ENCODE peak calls at places on chromosome 22, in six cellular contexts. V, G, S, P, H and Z are unnamed samples. For H3K36me3, the result is how much of the 10 kb centered on the place peaks cover.

GRCh38 chr22:17117890-17118289 is 3.3 kb downstream of the TMEM121B start:
- DNase-seq in H (no peak), P (no peak), S (no peak), V (no peak), G (no peak), Z (no peak)

GRCh38 chr22:27879923-27880322 is 39.1 kb downstream of the PITPNB start:
- DNase-seq in V (no peak), H (peak), P (no peak), S (no peak), G (no peak), Z (no peak)

GRCh38 chr22:20117656-20118571 is 888 bp upstream of the TRMT2A start:
- DNase-seq in G (no peak), H (peak), V (peak), S (no peak), P (no peak), Z (no peak)

GRCh38 chr22:37230673-37231405 is 13.2 kb downstream of the RAC2 start:
- DNase-seq in S (no peak), V (peak), H (no peak), P (no peak), G (no peak), Z (no peak)

GRCh38 chr22:49553076-49553475 is 274.6 kb downstream of the BRD1 start:
- DNase-seq in G (no peak), P (no peak), H (no peak), V (no peak), S (peak), Z (no peak)

GRCh38 chr22:23168381-23169031 is 11.8 kb upstream of the BCR start:
- DNase-seq in P (no peak), G (no peak), H (no peak), V (no peak), S (no peak), Z (no peak)

GRCh38 chr22:36383110-36383581 is 4.6 kb downstream of the MYH9 start:
- DNase-seq in G (no peak), H (peak), S (no peak), P (no peak), V (peak), Z (peak)

GRCh38 chr22:40029189-40029890 is 34.6 kb downstream of the FAM83F start:
- DNase-seq in V (no peak), H (no peak), S (no peak), P (no peak), G (no peak), Z (no peak)

GRCh38 chr22:37972527-37972926 is 11.8 kb downstream of the SOX10 start:
- DNase-seq in H (no peak), P (no peak), G (no peak), S (no peak), V (no peak), Z (no peak)

GRCh38 chr22:44947029-44947428 is 62.8 kb downstream of the PHF21B start:
- DNase-seq in G (no peak), H (no peak), V (no peak), P (no peak), S (no peak), Z (no peak)

GRCh38 chr22:28002181-28002700 is 83.2 kb upstream of the PITPNB start:
- DNase-seq in H (no peak), S (no peak), P (no peak), V (no peak), G (no peak), Z (no peak)

GRCh38 chr22:50304528-50305392 is 2.7 kb downstream of the PLXNB2 start:
- DNase-seq in H (peak), P (no peak), G (peak), S (peak), V (peak), Z (no peak)

GRCh38 chr22:50027639-50028537 is 15.3 kb upstream of the IL17REL start:
- DNase-seq in G (no peak), V (peak), S (peak), P (no peak), H (peak), Z (peak)

GRCh38 chr22:38572065-38572464 is 2.1 kb upstream of the DMC1 start:
- DNase-seq in H (peak), P (peak), V (peak), G (no peak), S (no peak), Z (no peak)

GRCh38 chr22:44616882-44617655 is 84.9 kb upstream of the PRR5 start:
- DNase-seq in H (no peak), P (no peak), G (no peak), S (no peak), V (no peak), Z (no peak)

GRCh38 chr22:28674121-28674563 is 5.5 kb downstream of the TTC28 start:
- DNase-seq in H (peak), G (no peak), V (no peak), S (no peak), P (no peak), Z (no peak)

GRCh38 chr22:22787805-22788459 is 99.7 kb upstream of the IGLL5 start:
- DNase-seq in S (no peak), V (peak), G (peak), P (peak), H (peak), Z (no peak)

GRCh38 chr22:38041760-38042584 is 15.2 kb upstream of the PICK1 start:
- DNase-seq in H (no peak), V (no peak), P (no peak), G (no peak), S (no peak), Z (no peak)

GRCh38 chr22:39024923-39025322 is 4.0 kb downstream of the APOBEC3D start:
- DNase-seq in S (no peak), V (no peak), H (no peak), P (no peak), G (no peak), Z (no peak)

GRCh38 chr22:49305966-49306631 is 521.6 kb downstream of the BRD1 start:
- DNase-seq in S (peak), V (peak), H (no peak), P (no peak), G (no peak), Z (no peak)

GRCh38 chr22:44823396-44823795 is 71.0 kb downstream of the ARHGAP8 start:
- DNase-seq in H (no peak), G (no peak), S (peak), P (no peak), V (no peak), Z (no peak)

GRCh38 chr22:19820880-19821522 is 33.7 kb downstream of the GNB1L start:
- DNase-seq in G (no peak), H (no peak), P (no peak), V (no peak), S (peak), Z (no peak)

DNA sequence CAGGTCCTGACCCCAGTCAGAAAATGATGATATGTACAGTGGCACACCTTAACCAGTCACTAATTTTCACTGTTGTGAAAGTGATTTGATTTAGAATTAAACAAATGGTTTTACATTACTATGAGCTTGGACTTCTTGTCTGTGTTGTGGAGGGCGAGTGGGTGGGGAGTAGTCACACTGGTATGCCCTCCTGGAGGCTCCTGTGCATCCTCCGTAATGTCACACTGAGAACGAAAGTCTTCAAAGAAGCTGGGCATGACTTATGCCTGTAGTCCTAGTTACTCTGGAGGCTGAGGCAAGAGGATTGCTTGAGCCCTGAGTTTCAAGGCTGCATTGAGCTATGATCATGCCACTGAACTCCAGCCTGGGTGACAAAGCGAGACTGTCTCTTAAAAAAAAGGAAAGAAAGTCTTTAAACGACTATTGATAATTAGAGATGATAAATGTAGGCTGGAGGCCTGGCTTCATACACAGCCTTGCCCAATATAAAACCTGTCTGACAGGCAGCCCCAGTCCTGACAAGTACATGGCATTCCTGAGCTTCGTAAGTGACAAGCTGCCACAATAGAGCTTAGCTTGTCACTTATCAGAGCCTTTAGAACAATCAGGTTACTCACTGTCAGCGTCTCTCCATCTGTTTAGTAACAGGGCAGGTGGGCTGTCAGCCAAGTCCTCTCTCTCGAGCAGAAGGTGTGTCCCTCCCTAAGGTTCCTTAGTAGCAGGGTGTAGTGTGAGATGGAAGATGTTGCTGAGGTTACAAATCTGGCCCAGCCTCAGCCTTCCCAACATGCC is 5.0 kb upstream of the LIMK2 start:
- DNase-seq in G (no peak), S (no peak), H (no peak), V (peak), P (peak), Z (no peak)
- TF ChIP-seq CTCF in G (no peak), S (no peak), H (no peak), V (no peak), P (no peak), Z (no peak)

GRCh38 chr22:21762712-21763581 is 27.4 kb upstream of the YPEL1 start:
- DNase-seq in G (no peak), P (no peak), H (no peak), V (no peak), S (no peak), Z (no peak)
- H3K36me3 ChIP-seq in G (half or more), P (half or more), H (under half), V (under half), S (half or more), Z (under half)

DNA sequence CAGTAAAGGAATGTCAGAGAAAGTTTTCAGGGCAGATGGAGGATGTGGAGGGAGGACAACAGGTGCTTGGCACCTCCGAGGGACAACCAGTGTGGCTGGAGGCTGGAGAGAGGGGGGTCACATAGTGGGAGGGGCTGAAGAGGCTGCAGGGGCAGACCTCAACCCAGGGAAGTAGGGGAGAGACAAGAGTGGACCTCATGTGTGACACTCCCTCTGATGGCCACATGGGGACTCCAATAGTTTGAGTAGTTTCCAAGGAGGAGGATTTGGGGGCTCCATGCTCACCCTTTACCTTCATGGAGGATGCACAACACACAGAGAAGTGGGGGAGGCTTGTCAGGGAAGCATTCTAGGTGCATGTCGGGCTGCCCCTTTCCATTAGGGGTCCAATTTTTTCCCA is 35.1 kb upstream of the ASPHD2 start:
- DNase-seq in P (no peak), G (no peak), V (no peak), S (no peak), H (no peak), Z (no peak)
- TF ChIP-seq CTCF in P (no peak), G (no peak), V (no peak), S (no peak), H (peak), Z (peak)

GRCh38 chr22:46110215-46110614 is 40.1 kb upstream of the PPARA start:
- DNase-seq in S (peak), P (no peak), G (no peak), H (peak), V (no peak), Z (no peak)
- H3K36me3 ChIP-seq in S (under half), P (half or more), G (half or more), H (half or more), V (under half), Z (under half)